ENCODE peak calls at places on chromosomes 3 and 15, in nine cellular contexts. J, V, Y, B, P, Q, T, A and O are unnamed samples.

GRCh38 chr15:88974392-88974791 is 61.2 kb upstream of the MFGE8 start:
- DNase-seq in T (no peak), P (no peak), A (no peak), Q (no peak), V (no peak), Y (no peak), J (peak; percentile 33), B (no peak), O (no peak)

GRCh38 chr3:54969652-54970051 is 41.8 kb upstream of the LRTM1 start:
- DNase-seq in J (no peak), Q (peak; percentile 20), Y (no peak), A (no peak), V (no peak), B (no peak), P (no peak), T (no peak), O (no peak)

GRCh38 chr3:178295257-178295912 is 240.9 kb upstream of the KCNMB2 start:
- DNase-seq in A (no peak), V (no peak), J (no peak), Y (no peak), B (no peak), P (no peak), T (no peak), Q (no peak), O (no peak)

GRCh38 chr3:150172356-150172755 is 201.7 kb upstream of the PFN2 start:
- DNase-seq in B (no peak), P (no peak), Y (no peak), Q (no peak), J (no peak), A (no peak), T (no peak), V (no peak), O (no peak)

GRCh38 chr15:29071907-29072273 is 186.1 kb downstream of the APBA2 start:
- DNase-seq in J (no peak), Q (no peak), P (no peak), B (no peak), Y (no peak), T (no peak), A (no peak), V (no peak), O (no peak)

GRCh38 chr3:119349353-119349752 is 55.2 kb downstream of the ARHGAP31 start:
- DNase-seq in J (no peak), P (no peak), A (no peak), Y (no peak), B (no peak), T (no peak), V (no peak), Q (no peak), O (no peak)

GRCh38 chr15:92608866-92609700 is 46.5 kb downstream of the FAM174B start:
- DNase-seq in J (no peak), V (peak; percentile 18), A (no peak), B (no peak), T (no peak), Y (no peak), P (no peak), Q (no peak), O (no peak)

GRCh38 chr3:30145281-30145680 is 461.1 kb upstream of the TGFBR2 start:
- DNase-seq in Q (no peak), V (no peak), B (no peak), Y (no peak), J (peak; percentile 60), P (no peak), A (no peak), T (no peak), O (no peak)

GRCh38 chr15:70504305-70504951 is 258.9 kb downstream of the UACA start:
- DNase-seq in A (peak; percentile 59), V (peak; percentile 78), Q (peak; percentile 41), J (peak; percentile 65), B (no peak), Y (peak; percentile 96), T (no peak), P (peak; percentile 71), O (peak; percentile 62)

GRCh38 chr15:96262497-96263268 is 67.8 kb upstream of the NR2F2 start:
- DNase-seq in A (no peak), Q (no peak), Y (no peak), B (no peak), T (no peak), J (no peak), V (no peak), P (no peak), O (no peak)

GRCh38 chr15:57148236-57148635 is 228.1 kb upstream of the CGNL1 start:
- DNase-seq in Y (no peak), J (no peak), T (no peak), A (no peak), Q (no peak), V (no peak), P (no peak), B (no peak), O (no peak)

GRCh38 chr3:127711021-127711420 is 38.3 kb downstream of the ABTB1 start:
- DNase-seq in J (no peak), Q (no peak), A (no peak), P (no peak), V (peak; percentile 3), Y (no peak), B (no peak), T (no peak), O (no peak)

GRCh38 chr15:62732078-62732477 is 310.5 kb upstream of the TPM1 start:
- DNase-seq in Y (no peak), Q (no peak), J (no peak), B (no peak), A (no peak), P (no peak), T (no peak), V (no peak), O (no peak)

GRCh38 chr15:74780523-74780982 is 1.3 kb upstream of the CSK start:
- DNase-seq in Y (no peak), J (no peak), P (no peak), V (no peak), Q (no peak), B (no peak), T (no peak), A (no peak), O (no peak)

GRCh38 chr15:68440136-68440535 is 8.2 kb upstream of the ITGA11 start:
- DNase-seq in J (no peak), P (no peak), Y (no peak), B (no peak), T (no peak), A (peak; percentile 11), Q (no peak), V (no peak), O (no peak)

GRCh38 chr15:68444336-68444735 is 12.4 kb upstream of the ITGA11 start:
- DNase-seq in T (no peak), Q (no peak), P (no peak), V (no peak), Y (no peak), A (no peak), J (no peak), B (no peak), O (no peak)

GRCh38 chr15:68439506-68439905 is 7.5 kb upstream of the ITGA11 start:
- DNase-seq in V (no peak), Y (no peak), P (no peak), T (no peak), B (no peak), J (no peak), Q (no peak), A (no peak), O (no peak)

GRCh38 chr15:68442041-68442440 is 10.1 kb upstream of the ITGA11 start:
- DNase-seq in J (no peak), V (no peak), T (no peak), A (peak; percentile 16), Q (peak; percentile 25), Y (no peak), P (no peak), B (no peak), O (no peak)

GRCh38 chr15:68441045-68441743 is 9.2 kb upstream of the ITGA11 start:
- DNase-seq in Q (peak; percentile 17), T (no peak), A (peak; percentile 15), P (no peak), Y (no peak), J (no peak), B (no peak), V (no peak), O (no peak)
- H3K27me3 ChIP-seq in Q (no peaks in the 10 kb centered on the region), T (peaks cover 4% of the 10 kb centered on the region), A (no peaks in the 10 kb centered on the region), P (peaks cover 18% of the 10 kb centered on the region), Y (no peaks in the 10 kb centered on the region), J (peaks cover 62% of the 10 kb centered on the region), B (no peaks in the 10 kb centered on the region), V (no peaks in the 10 kb centered on the region), O (no peaks in the 10 kb centered on the region)

GRCh38 chr15:24627443-24627842 is 48.1 kb upstream of the NPAP1 start:
- DNase-seq in A (no peak), Y (no peak), Q (no peak), V (no peak), B (no peak), P (no peak), J (no peak), T (no peak), O (no peak)
- H3K9me3 ChIP-seq in A (peaks cover 4% of the 10 kb centered on the region), Y (no peaks in the 10 kb centered on the region), Q (no peaks in the 10 kb centered on the region), V (no peaks in the 10 kb centered on the region), B (no peaks in the 10 kb centered on the region), P (no peaks in the 10 kb centered on the region), J (peaks cover 14% of the 10 kb centered on the region), T (peaks cover 11% of the 10 kb centered on the region), O (no peaks in the 10 kb centered on the region)

DNA sequence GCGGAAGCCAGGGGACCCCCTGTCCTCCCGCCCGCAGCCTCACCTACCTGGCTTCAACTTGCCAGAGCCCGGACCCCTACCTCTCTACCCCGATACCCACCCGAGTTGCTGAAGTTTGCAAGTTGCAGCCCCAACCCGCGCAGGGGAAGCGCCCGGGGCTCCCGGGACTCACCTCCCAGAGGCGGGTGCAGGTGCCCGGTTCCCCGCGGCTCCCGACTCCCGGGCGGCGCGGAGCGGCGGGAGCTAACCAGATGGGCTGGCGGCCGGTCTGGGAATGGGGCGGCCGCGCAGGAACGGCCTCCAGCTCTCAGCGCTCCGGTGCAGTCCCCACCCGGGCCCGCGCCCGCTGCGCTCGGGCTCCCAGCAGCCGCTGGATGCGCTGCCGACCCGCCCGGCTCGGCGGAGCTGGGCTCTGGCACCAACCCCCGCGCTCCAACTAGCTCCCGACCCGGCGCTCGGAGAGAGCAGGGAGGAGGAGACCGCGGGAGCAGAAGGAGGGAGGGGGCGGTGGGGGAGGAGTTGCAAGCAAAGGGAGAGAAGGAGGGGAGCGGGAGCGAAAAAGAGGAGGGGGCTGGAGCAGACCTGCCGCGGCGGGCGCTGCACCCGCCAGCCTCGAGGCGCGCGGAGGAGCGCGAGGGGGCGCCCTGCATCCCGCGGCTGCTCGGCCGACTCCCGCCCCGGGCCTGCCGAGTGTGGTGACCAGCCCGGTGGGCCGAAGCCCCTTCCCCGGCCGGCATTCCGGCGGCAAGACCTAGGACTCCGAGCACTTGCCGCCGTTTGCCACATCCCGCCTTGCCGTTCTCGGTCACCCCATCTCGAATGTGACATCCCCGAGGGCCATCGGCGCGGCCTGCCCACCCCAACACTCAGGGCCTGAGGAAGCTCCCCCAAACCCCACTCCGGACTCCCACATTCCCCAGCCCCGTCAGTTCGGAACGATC is at the start of gene SEMA5B:
- DNase-seq in Q (peak; percentile 23), A (peak; percentile 46), V (peak; percentile 30), P (peak; percentile 33), B (peak; percentile 8), Y (peak; percentile 27), J (peak; percentile 21), T (peak; percentile 12), O (no peak)
- H3K27me3 ChIP-seq in Q (peaks cover 42% of the 10 kb centered on the region), A (no peaks in the 10 kb centered on the region), V (peaks cover 31% of the 10 kb centered on the region), P (peaks cover 83% of the 10 kb centered on the region), B (peaks cover 53% of the 10 kb centered on the region), Y (peaks cover 17% of the 10 kb centered on the region), J (peaks cover 95% of the 10 kb centered on the region), T (peaks cover 55% of the 10 kb centered on the region), O (peaks cover 13% of the 10 kb centered on the region)

DNA sequence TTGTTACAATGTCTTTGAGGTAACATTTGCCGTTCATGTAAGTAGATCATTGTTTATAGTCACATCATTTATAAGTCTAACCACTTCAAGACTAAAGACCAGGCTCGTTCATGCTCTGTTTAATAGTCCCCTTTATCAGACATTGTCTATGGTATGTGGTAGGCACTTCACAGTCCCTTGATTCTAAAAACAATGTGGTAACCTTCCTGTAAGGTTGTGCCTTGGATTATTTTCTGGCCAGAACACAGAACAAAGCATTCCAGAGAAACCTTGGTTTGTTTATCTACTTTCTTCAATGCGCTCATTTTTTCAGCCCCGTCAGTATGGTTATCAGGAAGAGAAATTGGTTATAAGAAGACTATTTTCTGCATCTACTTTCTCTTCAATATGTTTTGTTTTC is 16.3 kb upstream of the ST3GAL6 start:
- DNase-seq in B (no peak), Y (no peak), J (no peak), P (no peak), T (no peak), Q (no peak), A (no peak), V (no peak), O (no peak)
- H3K9me3 ChIP-seq in B (no peaks in the 10 kb centered on the region), Y (no peaks in the 10 kb centered on the region), J (no peaks in the 10 kb centered on the region), P (no peaks in the 10 kb centered on the region), T (no peaks in the 10 kb centered on the region), Q (no peaks in the 10 kb centered on the region), A (no peaks in the 10 kb centered on the region), V (no peaks in the 10 kb centered on the region), O (no peaks in the 10 kb centered on the region)